ENCODE peak calls at places on chromosomes 7 and 10, in four cellular contexts. C, H, Z and D are unnamed samples. For H3K4me1, the result is how much of the 10 kb centered on the place peaks cover.

GRCh38 chr10:12568391-12568790 is 219.0 kb downstream of the CAMK1D start:
- DNase-seq in C (no peak), H (no peak), Z (no peak), D (no peak)

GRCh38 chr7:108324053-108325038 is 131.9 kb downstream of the NRCAM start:
- DNase-seq in C (no peak), H (no peak), Z (no peak), D (no peak)

GRCh38 chr10:70874061-70874460 is 14.3 kb downstream of the PCBD1 start:
- DNase-seq in C (no peak), H (no peak), Z (peak), D (no peak)

GRCh38 chr7:55592492-55592891 is 20.2 kb upstream of the VOPP1 start:
- DNase-seq in C (no peak), H (no peak), Z (no peak), D (no peak)

GRCh38 chr7:155285423-155286220 is 12.1 kb upstream of the INSIG1 start:
- DNase-seq in C (no peak), H (no peak), Z (no peak), D (no peak)

GRCh38 chr10:52423369-52423768 is 109.3 kb downstream of the DKK1 start:
- DNase-seq in C (no peak), H (no peak), Z (peak), D (no peak)

GRCh38 chr7:76310102-76310957 is 7.9 kb downstream of the HSPB1 start:
- DNase-seq in C (peak), H (no peak), Z (no peak), D (peak)

GRCh38 chr7:131498237-131498885 is 58.1 kb downstream of the PODXL start:
- DNase-seq in C (no peak), H (no peak), Z (no peak), D (no peak)

GRCh38 chr7:112361154-112361553 is 89.1 kb upstream of the IFRD1 start:
- DNase-seq in C (no peak), H (no peak), Z (no peak), D (no peak)

GRCh38 chr7:128737867-128738390 is 1.2 kb upstream of the CALU start:
- DNase-seq in C (no peak), H (no peak), Z (peak), D (no peak)

GRCh38 chr7:155206286-155207020 is 91.2 kb upstream of the INSIG1 start:
- DNase-seq in C (peak), H (peak), Z (peak), D (peak)

GRCh38 chr7:2651336-2651735 is 19.6 kb downstream of the TTYH3 start:
- DNase-seq in C (no peak), H (peak), Z (no peak), D (peak)

GRCh38 chr10:125071008-125071407 is 89.4 kb downstream of the CTBP2 start:
- DNase-seq in C (no peak), H (peak), Z (no peak), D (no peak)

GRCh38 chr7:29953735-29954347 is 35.8 kb downstream of the SCRN1 start:
- DNase-seq in C (no peak), H (no peak), Z (no peak), D (no peak)

GRCh38 chr7:29289156-29290021 is 94.8 kb downstream of the CHN2 start:
- DNase-seq in C (peak), H (peak), Z (no peak), D (peak)

GRCh38 chr10:98391578-98391991 is 23.4 kb downstream of the PYROXD2 start:
- DNase-seq in C (peak), H (peak), Z (no peak), D (no peak)

GRCh38 chr7:53398566-53398965 is 363.1 kb downstream of the POM121L12 start:
- DNase-seq in C (no peak), H (no peak), Z (no peak), D (no peak)

GRCh38 chr7:102080371-102081243 is 206.1 kb upstream of the SH2B2 start:
- DNase-seq in C (no peak), H (no peak), Z (peak), D (no peak)

GRCh38 chr10:70774810-70775678 is 10.1 kb downstream of the TBATA start:
- DNase-seq in C (peak), H (peak), Z (peak), D (no peak)

GRCh38 chr10:14468022-14468421 is 137.3 kb upstream of the FRMD4A start:
- DNase-seq in C (no peak), H (no peak), Z (no peak), D (no peak)

GRCh38 chr7:151378496-151379192 is 31.2 kb downstream of the WDR86 start:
- DNase-seq in C (no peak), H (no peak), Z (no peak), D (no peak)

GRCh38 chr7:43938892-43939482 is 12.8 kb downstream of the UBE2D4 start:
- DNase-seq in C (peak), H (no peak), Z (no peak), D (no peak)

GRCh38 chr7:98418636-98419315 is 17.9 kb upstream of the BAIAP2L1 start:
- DNase-seq in C (peak), H (no peak), Z (peak), D (peak)

GRCh38 chr10:17836917-17837316 is 27.8 kb downstream of the MRC1 start:
- DNase-seq in C (peak), H (peak), Z (peak), D (peak)

GRCh38 chr10:47260505-47261111 is 39.4 kb upstream of the GDF10 start:
- DNase-seq in C (no peak), H (no peak), Z (no peak), D (peak)

GRCh38 chr10:86162036-86162435 is 204.6 kb downstream of the GRID1 start:
- DNase-seq in C (no peak), H (no peak), Z (no peak), D (no peak)

GRCh38 chr10:27041196-27041595 is 59.1 kb downstream of the ANKRD26 start:
- DNase-seq in C (no peak), H (no peak), Z (no peak), D (no peak)

GRCh38 chr10:79150444-79150754 is 81.6 kb downstream of the ZMIZ1 start:
- DNase-seq in C (no peak), H (no peak), Z (no peak), D (no peak)
- H3K4me1 ChIP-seq in C (half or more), H (half or more), Z (half or more), D (half or more)

GRCh38 chr7:71580027-71580426 is 448.1 kb downstream of the GALNT17 start:
- DNase-seq in C (no peak), H (no peak), Z (no peak), D (no peak)
- H3K4me1 ChIP-seq in C (under half), H (under half), Z (under half), D (under half)

GRCh38 chr10:100972115-100972903 is 3.0 kb downstream of the SEMA4G start:
- DNase-seq in C (no peak), H (no peak), Z (no peak), D (no peak)
- H3K4me1 ChIP-seq in C (half or more), H (under half), Z (under half), D (under half)

GRCh38 chr10:132330486-132330833 is 1.5 kb upstream of the LRRC27 start:
- DNase-seq in C (no peak), H (no peak), Z (no peak), D (no peak)
- H3K4me1 ChIP-seq in C (under half), H (under half), Z (under half), D (under half)

DNA sequence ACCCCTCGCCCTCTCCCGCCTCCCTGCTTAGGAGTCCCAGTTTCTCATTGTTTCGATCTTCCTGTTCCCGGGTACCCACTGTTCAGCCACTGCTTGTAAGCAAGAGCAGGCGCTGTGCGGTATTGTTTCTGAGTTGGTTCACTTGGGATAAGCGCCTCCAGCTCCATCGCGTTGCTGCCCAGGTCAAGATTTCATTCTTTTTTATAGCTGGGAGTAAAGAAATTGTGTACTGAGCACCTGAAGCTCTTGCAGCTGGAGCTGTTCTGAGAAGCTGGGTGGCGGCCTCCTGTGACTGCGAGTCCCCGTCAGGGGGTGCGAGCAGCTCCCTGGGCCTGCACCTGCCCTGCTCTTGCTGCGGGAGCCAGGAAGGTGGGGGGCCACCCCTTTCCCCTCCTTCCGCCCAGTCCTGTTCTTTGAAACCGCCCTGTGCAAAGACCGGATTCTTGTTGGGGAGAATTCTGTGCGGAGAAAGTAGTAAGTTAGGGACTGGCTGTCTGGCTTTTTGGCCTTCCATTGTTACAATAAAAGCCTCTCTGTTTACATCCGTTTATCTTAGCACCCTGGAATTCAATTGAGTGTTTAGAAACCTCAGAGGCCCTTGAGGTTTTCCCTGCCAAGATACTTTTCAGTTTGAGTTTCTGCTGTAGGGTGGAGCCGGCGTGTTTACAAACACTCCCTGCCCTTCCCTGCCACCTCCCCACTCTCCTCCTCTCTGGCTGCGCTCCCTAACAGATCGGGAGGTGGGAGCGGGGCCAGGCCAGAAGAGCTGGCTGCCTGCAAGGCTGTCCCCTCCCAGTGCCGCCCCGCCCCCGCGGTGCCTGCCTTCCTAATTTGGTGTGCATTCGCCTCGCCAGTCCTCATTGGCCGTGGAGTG is 30.8 kb upstream of the AP5Z1 start:
- DNase-seq in C (peak), H (peak), Z (peak), D (peak)
- H3K4me1 ChIP-seq in C (under half), H (under half), Z (under half), D (half or more)

GRCh38 chr10:2051108-2051507 is 313.8 kb upstream of the ADARB2 start:
- DNase-seq in C (no peak), H (no peak), Z (no peak), D (no peak)

GRCh38 chr10:2049560-2049959 is 312.2 kb upstream of the ADARB2 start:
- DNase-seq in C (no peak), H (no peak), Z (no peak), D (no peak)

GRCh38 chr10:2043379-2043778 is 306.1 kb upstream of the ADARB2 start:
- DNase-seq in C (no peak), H (no peak), Z (no peak), D (no peak)

GRCh38 chr10:2048337-2048973 is 311.1 kb upstream of the ADARB2 start:
- DNase-seq in C (no peak), H (no peak), Z (no peak), D (no peak)
- H3K4me1 ChIP-seq in C (under half), H (under half), Z (under half), D (under half)

GRCh38 chr10:79275431-79275851 is 71.8 kb upstream of the PPIF start:
- DNase-seq in C (no peak), H (peak), Z (no peak), D (no peak)

GRCh38 chr10:79275105-79275430 is 72.2 kb upstream of the PPIF start:
- DNase-seq in C (no peak), H (no peak), Z (no peak), D (no peak)

GRCh38 chr10:79274279-79275104 is 72.8 kb upstream of the PPIF start:
- DNase-seq in C (peak), H (peak), Z (no peak), D (peak)

GRCh38 chr10:79280956-79281355 is 66.3 kb upstream of the PPIF start:
- DNase-seq in C (no peak), H (no peak), Z (no peak), D (no peak)

GRCh38 chr10:79277579-79277978 is 69.7 kb upstream of the PPIF start:
- DNase-seq in C (no peak), H (no peak), Z (no peak), D (peak)
- H3K4me1 ChIP-seq in C (under half), H (under half), Z (under half), D (under half)

GRCh38 chr7:157397751-157398691 is 61.2 kb downstream of the DNAJB6 start:
- DNase-seq in C (peak), H (peak), Z (peak), D (no peak)
- H3K4me1 ChIP-seq in C (under half), H (under half), Z (under half), D (under half)

DNA sequence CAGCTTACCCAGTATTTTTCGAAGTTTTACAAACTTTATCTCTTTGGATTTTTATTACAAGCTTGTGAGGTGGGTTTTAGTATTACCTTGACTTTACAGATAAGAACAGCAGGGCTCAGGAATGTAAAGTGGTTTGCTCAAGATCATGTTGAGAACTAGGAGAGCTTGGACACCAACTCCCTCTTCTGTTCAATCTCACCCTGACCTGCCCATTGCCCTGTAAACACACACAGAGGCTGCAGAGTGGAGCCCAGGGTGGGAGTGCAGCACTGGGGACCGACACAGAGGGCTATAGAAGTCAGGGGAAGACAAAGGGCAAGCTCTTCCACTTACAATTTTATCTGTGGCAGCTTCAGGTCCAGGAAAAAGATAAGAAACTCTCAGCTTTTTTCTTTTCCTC is 4.6 kb upstream of the TSPAN14 start:
- DNase-seq in C (no peak), H (no peak), Z (no peak), D (no peak)
- H3K4me1 ChIP-seq in C (under half), H (under half), Z (under half), D (under half)